ENCODE peak calls at places on chromosomes 11 and 22, in nine cellular contexts. M, B, O, K, Y, Z, X, H and D are unnamed samples.

GRCh38 chr11:90242894-90243416 is 20.1 kb upstream of the CHORDC1 start:
- DNase-seq in H (no peak), O (no peak), X (no peak), Y (no peak), M (no peak), Z (no peak), B (no peak), K (no peak), D (no peak)

GRCh38 chr11:128931661-128932060 is 11.0 kb downstream of the TP53AIP1 start:
- DNase-seq in H (no peak), Z (no peak), K (no peak), Y (no peak), B (no peak), X (peak; percentile 39), O (no peak), M (no peak), D (no peak)

GRCh38 chr11:77580712-77581337 is 8.9 kb upstream of the AQP11 start:
- DNase-seq in Z (no peak), B (peak; percentile 53), O (no peak), K (peak; percentile 37), M (no peak), X (peak; percentile 60), Y (no peak), H (no peak), D (no peak)

GRCh38 chr11:134636071-134636470 is 224.0 kb upstream of the B3GAT1 start:
- DNase-seq in Y (no peak), O (no peak), B (no peak), Z (no peak), K (no peak), M (no peak), X (no peak), H (no peak), D (no peak)

GRCh38 chr11:67282155-67282875 is 6.8 kb upstream of the ANKRD13D start:
- DNase-seq in Y (no peak), O (no peak), Z (no peak), M (no peak), K (no peak), X (no peak), B (no peak), H (no peak), D (no peak)

GRCh38 chr11:115345840-115346239 is 158.4 kb downstream of the CADM1 start:
- DNase-seq in Y (no peak), H (no peak), K (no peak), Z (no peak), M (no peak), O (no peak), X (no peak), B (no peak), D (no peak)

GRCh38 chr11:57210731-57211335 is 26.2 kb downstream of the APLNR start:
- DNase-seq in X (no peak), B (no peak), H (no peak), Y (no peak), K (no peak), Z (no peak), O (no peak), M (no peak), D (no peak)

GRCh38 chr22:38313384-38313955 is 3.8 kb downstream of the CSNK1E start:
- DNase-seq in O (peak; percentile 79), Y (no peak), K (peak; percentile 95), X (peak; percentile 91), B (peak; percentile 90), M (no peak), Z (no peak), H (peak; percentile 54), D (no peak)

GRCh38 chr11:2213890-2214526 is 42.4 kb upstream of the TH start:
- DNase-seq in Y (no peak), Z (no peak), X (no peak), M (no peak), O (no peak), B (no peak), K (no peak), H (no peak), D (no peak)

GRCh38 chr22:22843848-22844247 is 43.8 kb upstream of the IGLL5 start:
- DNase-seq in H (no peak), X (no peak), Y (no peak), Z (no peak), O (no peak), B (no peak), K (no peak), M (no peak), D (no peak)

GRCh38 chr22:25219948-25220442 is 556 bp downstream of the CRYBB2 start:
- DNase-seq in Y (no peak), X (no peak), Z (no peak), M (no peak), O (no peak), K (no peak), B (no peak), H (no peak), D (no peak)

GRCh38 chr11:130782361-130783221 is 133.7 kb downstream of the SNX19 start:
- DNase-seq in K (peak; percentile 88), M (no peak), Z (no peak), B (peak; percentile 45), H (no peak), Y (no peak), O (peak; percentile 21), X (peak; percentile 54), D (no peak)

GRCh38 chr11:16184588-16184987 is 171.8 kb downstream of the SOX6 start:
- DNase-seq in K (peak; percentile 81), Y (no peak), M (no peak), O (peak; percentile 22), X (peak; percentile 2), H (peak; percentile 55), B (no peak), Z (no peak), D (no peak)

GRCh38 chr11:134604886-134605285 is 192.8 kb upstream of the B3GAT1 start:
- DNase-seq in O (no peak), Z (no peak), K (no peak), B (no peak), Y (no peak), H (no peak), M (no peak), X (no peak), D (no peak)

GRCh38 chr11:14619580-14619979 is 24.0 kb upstream of the PDE3B start:
- DNase-seq in H (no peak), O (no peak), K (no peak), Y (no peak), B (no peak), X (no peak), Z (no peak), M (no peak), D (no peak)

GRCh38 chr11:86595401-86595800 is 77.0 kb downstream of the ME3 start:
- DNase-seq in X (no peak), M (no peak), Y (no peak), B (no peak), H (no peak), O (no peak), Z (no peak), K (no peak), D (no peak)

GRCh38 chr11:43072911-43073310 is 238.9 kb upstream of the API5 start:
- DNase-seq in H (no peak), Z (no peak), K (no peak), M (no peak), O (no peak), Y (no peak), B (no peak), X (no peak), D (no peak)

GRCh38 chr11:844693-845644 is 2.3 kb downstream of the TSPAN4 start:
- DNase-seq in K (peak; percentile 92), M (no peak), B (peak; percentile 97), H (no peak), X (peak; percentile 86), Z (no peak), O (peak; percentile 92), Y (no peak), D (no peak)

GRCh38 chr22:29330753-29331152 is 15.3 kb upstream of the RASL10A start:
- DNase-seq in H (no peak), O (no peak), X (peak; percentile 39), B (peak; percentile 79), Y (no peak), K (peak; percentile 77), Z (no peak), M (no peak), D (no peak)

GRCh38 chr11:67486481-67487195 is 3.8 kb downstream of the AIP start:
- DNase-seq in B (no peak), M (no peak), O (no peak), Z (no peak), X (no peak), H (no peak), Y (no peak), K (no peak), D (no peak)

GRCh38 chr11:132559371-132560036 is 972.8 kb downstream of the OPCML start:
- DNase-seq in O (no peak), M (no peak), X (no peak), Z (no peak), B (no peak), Y (no peak), K (no peak), H (no peak), D (no peak)

GRCh38 chr11:8006349-8006977 is 19.3 kb downstream of the EIF3F start:
- DNase-seq in B (peak; percentile 78), O (peak; percentile 82), Y (peak; percentile 27), X (peak; percentile 55), M (no peak), H (no peak), K (peak; percentile 66), Z (peak; percentile 14), D (peak; percentile 9)